ENCODE peak calls at places on chromosomes 6 and 20, in eight cellular contexts. K is CD8-positive, alpha-beta memory T cell; J is tibial artery; Q is tibial nerve; D is stomach; U is naive thymus-derived CD4-positive, alpha-beta T cell; V is left ventricle myocardium inferior; G is mesenchymal stem cell. H is an unnamed sample.

GRCh38 chr6:10511477-10511876 is 9.7 kb upstream of the GCNT2 start:
- DNase-seq in G (peak; percentile 34), U (no peak), K (no peak), V (no peak), J (no peak), Q (no peak), D (no peak), H (no peak)

GRCh38 chr20:53884859-53885654 is 185.3 kb downstream of the BCAS1 start:
- DNase-seq in K (no peak), U (no peak), G (no peak), Q (no peak), V (no peak), D (no peak), J (no peak), H (no peak)

GRCh38 chr20:36773123-36773547 is 428 bp downstream of the DSN1 start:
- DNase-seq in V (no peak), U (no peak), Q (no peak), J (no peak), G (no peak), D (no peak), K (no peak), H (no peak)

GRCh38 chr6:98828210-98828798 is 6.1 kb upstream of the POU3F2 start:
- DNase-seq in K (no peak), D (no peak), J (no peak), V (no peak), Q (no peak), U (no peak), G (no peak), H (no peak)

GRCh38 chr6:109524129-109524528 is 41.1 kb upstream of the ZBTB24 start:
- DNase-seq in U (no peak), V (no peak), K (no peak), D (no peak), J (no peak), G (no peak), Q (no peak), H (no peak)

GRCh38 chr6:17470953-17471335 is 77.5 kb downstream of the CAP2 start:
- DNase-seq in U (no peak), V (no peak), Q (peak; percentile 22), D (no peak), K (no peak), G (peak; percentile 74), J (no peak), H (no peak)

GRCh38 chr6:73180076-73180717 is 45.1 kb downstream of the KHDC1L start:
- DNase-seq in Q (no peak), U (no peak), V (no peak), G (no peak), J (no peak), D (no peak), K (no peak), H (no peak)

GRCh38 chr6:153965996-153966395 is 73.0 kb upstream of the OPRM1 start:
- DNase-seq in Q (no peak), D (no peak), K (no peak), V (no peak), J (no peak), U (peak; percentile 30), G (peak; percentile 76), H (no peak)

GRCh38 chr6:24376875-24377274 is 19.0 kb upstream of the DCDC2 start:
- DNase-seq in G (no peak), D (no peak), V (no peak), K (no peak), U (no peak), Q (no peak), J (no peak), H (no peak)

GRCh38 chr6:110270166-110270565 is 88.0 kb downstream of the METTL24 start:
- DNase-seq in V (no peak), J (no peak), K (no peak), G (peak; percentile 1), D (no peak), U (no peak), Q (no peak), H (no peak)

GRCh38 chr6:150395388-150396009 is 26.7 kb downstream of the IYD start:
- DNase-seq in D (no peak), Q (peak; percentile 49), K (peak; percentile 4), G (peak; percentile 50), V (no peak), J (no peak), U (peak; percentile 15), H (no peak)

GRCh38 chr6:48016027-48016755 is 94.8 kb downstream of the PTCHD4 start:
- DNase-seq in J (no peak), U (no peak), V (no peak), Q (no peak), D (no peak), K (no peak), G (no peak), H (no peak)

GRCh38 chr6:150683320-150683719 is 83.6 kb downstream of the PLEKHG1 start:
- DNase-seq in Q (no peak), U (no peak), K (no peak), D (no peak), G (no peak), J (no peak), V (peak; percentile 54), H (no peak)

GRCh38 chr6:70955441-70956190 is 1.2 kb downstream of the B3GAT2 start:
- DNase-seq in J (peak; percentile 80), G (peak; percentile 60), K (peak; percentile 72), U (peak; percentile 84), Q (peak; percentile 79), V (peak; percentile 81), D (peak; percentile 91), H (peak; percentile 95)

GRCh38 chr6:34248198-34248726 is 544 bp downstream of the SMIM29 start:
- DNase-seq in U (no peak), J (peak; percentile 80), D (peak; percentile 52), G (peak; percentile 54), Q (peak; percentile 61), V (peak; percentile 69), K (peak; percentile 46), H (peak; percentile 84)

GRCh38 chr6:25050356-25050755 is 114.6 kb upstream of the RIPOR2 start:
- DNase-seq in Q (no peak), V (no peak), U (no peak), G (peak; percentile 92), K (peak; percentile 29), J (no peak), D (no peak), H (no peak)

GRCh38 chr6:36848658-36849441 is 9.6 kb upstream of the CPNE5 start:
- DNase-seq in J (peak; percentile 65), U (no peak), V (peak; percentile 77), K (no peak), D (peak; percentile 80), G (no peak), Q (no peak), H (no peak)

GRCh38 chr6:154901856-154902552 is 93.1 kb upstream of the TIAM2 start:
- DNase-seq in G (no peak), D (no peak), K (no peak), V (no peak), U (no peak), Q (no peak), J (no peak), H (no peak)

DNA sequence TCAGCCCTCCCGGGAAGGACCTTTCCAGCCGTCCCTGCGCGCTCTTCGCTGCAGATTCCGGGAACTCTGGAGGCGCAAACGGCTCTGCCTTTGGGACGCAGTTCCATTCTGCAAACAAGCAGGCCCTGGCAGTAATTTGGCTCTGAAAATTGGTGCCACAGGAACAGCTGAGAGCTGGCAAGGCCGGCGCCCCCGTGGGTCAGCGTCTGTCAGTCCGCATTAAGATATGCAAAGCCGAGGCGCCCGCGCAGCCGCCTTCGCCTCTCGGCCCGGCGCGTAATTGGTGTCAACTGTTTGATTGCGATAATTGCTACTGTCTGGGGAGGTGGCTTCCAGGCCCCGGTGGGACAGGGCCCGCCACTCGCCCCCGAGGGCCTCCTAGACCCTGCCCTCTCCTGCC is 73.6 kb downstream of the NCR2 start:
- DNase-seq in U (no peak), J (no peak), D (no peak), V (no peak), K (no peak), G (no peak), Q (no peak), H (no peak)
- H3K4me3 ChIP-seq in U (no peak overlapping the region), J (no peak overlapping the region), D (no peak overlapping the region), V (no peak overlapping the region), K (no peak overlapping the region), G (no peak overlapping the region), Q (no peak overlapping the region), H (no peak overlapping the region)

GRCh38 chr6:43175676-43176422 is 4.8 kb downstream of the SRF start:
- DNase-seq in U (no peak), V (no peak), Q (no peak), G (no peak), K (no peak), D (no peak), J (no peak), H (no peak)
- H3K27ac ChIP-seq in U (peak overlapping the region; percentile 73), V (peak overlapping the region; percentile 95), Q (peak overlapping the region; percentile 96), G (no peak overlapping the region), K (no peak overlapping the region), D (peak overlapping the region; percentile 91), J (peak overlapping the region; percentile 96), H (no peak overlapping the region)

GRCh38 chr6:100485268-100485667 is 20.5 kb upstream of the SIM1 start:
- DNase-seq in G (no peak), U (no peak), D (no peak), V (no peak), J (no peak), K (no peak), Q (no peak), H (no peak)

GRCh38 chr6:100479180-100480035 is 14.7 kb upstream of the SIM1 start:
- DNase-seq in V (no peak), U (no peak), J (no peak), Q (peak; percentile 30), D (no peak), K (no peak), G (peak; percentile 47), H (no peak)

GRCh38 chr6:100484474-100484873 is 19.8 kb upstream of the SIM1 start:
- DNase-seq in D (no peak), K (no peak), U (no peak), V (no peak), Q (no peak), G (no peak), J (no peak), H (no peak)

GRCh38 chr6:100487638-100488037 is 22.9 kb upstream of the SIM1 start:
- DNase-seq in D (no peak), K (no peak), V (no peak), U (no peak), G (no peak), J (no peak), Q (no peak), H (no peak)

GRCh38 chr6:100482698-100483097 is 18.0 kb upstream of the SIM1 start:
- DNase-seq in D (no peak), K (no peak), Q (no peak), V (no peak), J (no peak), U (no peak), G (no peak), H (no peak)
- H3K4me1 ChIP-seq in D (no peaks in the 10 kb centered on the region), K (no peaks in the 10 kb centered on the region), Q (peaks cover 6% of the 10 kb centered on the region), V (no peaks in the 10 kb centered on the region), J (no peaks in the 10 kb centered on the region), U (no peaks in the 10 kb centered on the region), G (no peaks in the 10 kb centered on the region), H (no peaks in the 10 kb centered on the region)

DNA sequence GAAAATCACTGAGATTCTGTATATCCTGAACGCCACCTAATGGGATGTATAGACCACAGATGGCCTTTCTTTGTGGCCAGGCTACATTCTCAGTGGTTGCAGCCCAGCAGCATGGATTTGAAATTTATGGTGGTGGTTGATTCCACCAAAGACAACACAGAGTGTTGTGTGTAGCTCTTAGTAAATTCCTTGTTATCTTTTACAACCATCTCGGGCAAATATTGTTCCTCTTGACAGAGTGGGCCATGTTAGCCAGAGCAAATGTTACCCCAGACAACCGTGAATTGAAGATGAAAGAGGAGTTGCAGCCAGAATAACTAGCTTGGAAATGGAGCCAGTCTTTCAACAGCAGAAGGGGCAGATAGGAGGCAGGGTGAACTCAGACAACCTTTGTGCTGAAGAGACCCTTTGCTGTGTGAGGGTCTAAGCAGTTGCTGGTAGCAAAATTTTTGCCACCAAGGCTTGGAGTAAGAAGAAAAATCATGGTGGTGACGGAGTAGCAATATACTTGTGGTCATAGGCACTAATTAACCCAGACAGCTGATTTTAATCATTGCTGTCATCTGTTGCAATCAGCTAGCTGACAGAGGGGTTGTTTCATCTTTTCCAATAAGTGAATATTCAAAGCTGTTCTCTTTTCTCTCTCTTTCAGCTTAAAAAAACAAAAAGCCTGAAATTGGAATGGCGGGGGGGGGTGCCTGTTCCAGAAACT is 39.7 kb downstream of the SLC24A3 start:
- DNase-seq in K (no peak), G (no peak), J (no peak), V (no peak), U (no peak), Q (no peak), D (no peak), H (no peak)
- H3K4me3 ChIP-seq in K (no peak overlapping the region), G (no peak overlapping the region), J (no peak overlapping the region), V (no peak overlapping the region), U (no peak overlapping the region), Q (no peak overlapping the region), D (no peak overlapping the region), H (no peak overlapping the region)

H was measured in aorta.